ENCODE peak calls at places on chromosome 14, in five cellular contexts. O is colonic mucosa, B is heart left ventricle, H is left lung, P is pancreas. F is an unnamed sample.

GRCh38 chr14:100098171-100098570 is 32.9 kb downstream of the EVL start:
- DNase-seq in O (no peak), P (no peak), H (no peak), B (no peak), F (no peak)

GRCh38 chr14:61196034-61196433 is 85.1 kb downstream of the TMEM30B start:
- DNase-seq in P (no peak), H (no peak), O (no peak), B (no peak), F (no peak)

GRCh38 chr14:88834883-88835431 is 10.5 kb downstream of the TTC8 start:
- DNase-seq in O (no peak), P (no peak), H (no peak), B (no peak), F (no peak)

GRCh38 chr14:67491741-67492504 is 3.4 kb upstream of the TMEM229B start:
- DNase-seq in O (no peak), P (peak; percentile 73), B (peak; percentile 43), H (no peak), F (no peak)

GRCh38 chr14:63717704-63718103 is 10.2 kb downstream of the SGPP1 start:
- DNase-seq in O (no peak), P (no peak), B (no peak), H (no peak), F (no peak)

GRCh38 chr14:20469890-20470858 is 968 bp downstream of the PNP start:
- DNase-seq in O (peak; percentile 65), H (no peak), P (no peak), B (peak; percentile 49), F (peak; percentile 72)

GRCh38 chr14:83994020-83994419 is 1535.9 kb upstream of the FLRT2 start:
- DNase-seq in P (no peak), O (no peak), H (no peak), B (no peak), F (no peak)

GRCh38 chr14:63438065-63438757 is 105.0 kb downstream of the PPP2R5E start:
- DNase-seq in P (peak; percentile 50), H (no peak), B (peak; percentile 54), O (peak; percentile 56), F (peak; percentile 27)

GRCh38 chr14:91464615-91465205 is 45.4 kb downstream of the PPP4R3A start:
- DNase-seq in H (no peak), P (no peak), O (no peak), B (no peak), F (no peak)

GRCh38 chr14:35113308-35113950 is 8.4 kb downstream of the PPP2R3C start:
- DNase-seq in P (no peak), H (no peak), B (no peak), O (no peak), F (no peak)

GRCh38 chr14:42095155-42095554 is 488.5 kb downstream of the LRFN5 start:
- DNase-seq in O (no peak), H (peak; percentile 51), B (no peak), P (no peak), F (no peak)

GRCh38 chr14:34463598-34463961 is 1.5 kb upstream of the SPTSSA start:
- DNase-seq in H (no peak), P (no peak), O (no peak), B (no peak), F (no peak)

GRCh38 chr14:98234208-98234607 is 1037.8 kb downstream of the BCL11B start:
- DNase-seq in B (no peak), H (no peak), O (no peak), P (no peak), F (no peak)

GRCh38 chr14:55451398-55451797 is 11.0 kb upstream of the TBPL2 start:
- DNase-seq in H (no peak), B (no peak), P (no peak), O (no peak), F (no peak)

GRCh38 chr14:35342160-35343010 is 50.2 kb downstream of the PSMA6 start:
- DNase-seq in B (peak; percentile 82), H (no peak), O (peak; percentile 51), P (peak; percentile 61), F (no peak)

GRCh38 chr14:88683119-88683518 is 109.6 kb downstream of the EML5 start:
- DNase-seq in H (no peak), P (no peak), B (no peak), O (no peak), F (no peak)

GRCh38 chr14:22541721-22542120 is 47.3 kb downstream of the DAD1 start:
- DNase-seq in P (no peak), B (no peak), O (no peak), H (no peak), F (no peak)

GRCh38 chr14:41609704-41610183 is 3.1 kb downstream of the LRFN5 start:
- DNase-seq in B (peak; percentile 33), O (peak; percentile 21), P (peak; percentile 24), H (peak; percentile 79), F (no peak)

GRCh38 chr14:36059531-36059930 is 117.0 kb downstream of the PTCSC3 start:
- DNase-seq in P (no peak), B (no peak), O (no peak), H (no peak), F (no peak)

GRCh38 chr14:32986791-32987545 is 48.3 kb downstream of the NPAS3 start:
- DNase-seq in P (no peak), H (no peak), O (no peak), B (no peak), F (no peak)

GRCh38 chr14:88181072-88181471 is 142.0 kb downstream of the KCNK10 start:
- DNase-seq in H (no peak), P (no peak), B (no peak), O (no peak), F (no peak)

GRCh38 chr14:47539065-47539464 is 136.3 kb downstream of the MDGA2 start:
- DNase-seq in H (no peak), B (no peak), P (no peak), O (no peak), F (no peak)

GRCh38 chr14:64948612-64949210 is 6.2 kb upstream of the GPX2 start:
- DNase-seq in H (no peak), O (no peak), P (no peak), B (no peak), F (no peak)

GRCh38 chr14:30921305-30921704 is 46.9 kb downstream of the COCH start:
- DNase-seq in H (no peak), B (no peak), O (no peak), P (no peak), F (no peak)

GRCh38 chr14:26163761-26164160 is 434.1 kb downstream of the NOVA1 start:
- DNase-seq in B (no peak), H (peak; percentile 14), O (no peak), P (no peak), F (peak; percentile 6)

GRCh38 chr14:54182419-54183040 is 214.3 kb upstream of the CDKN3 start:
- DNase-seq in P (no peak), B (no peak), H (no peak), O (no peak), F (no peak)
- H3K27me3 ChIP-seq in P (no peaks in the 10 kb centered on the region), B (peaks cover 3% of the 10 kb centered on the region), H (no peaks in the 10 kb centered on the region), O (no peaks in the 10 kb centered on the region), F (no peaks in the 10 kb centered on the region)

GRCh38 chr14:101790232-101790631 is 28.7 kb downstream of the PPP2R5C start:
- DNase-seq in B (no peak), O (no peak), P (no peak), H (no peak), F (no peak)
- H3K27me3 ChIP-seq in B (no peaks in the 10 kb centered on the region), O (no peaks in the 10 kb centered on the region), P (no peaks in the 10 kb centered on the region), H (no peaks in the 10 kb centered on the region), F (no peaks in the 10 kb centered on the region)

GRCh38 chr14:68790656-68791077 is 2.2 kb downstream of the ZFP36L1 start:
- DNase-seq in H (no peak), B (peak; percentile 13), O (peak; percentile 43), P (no peak), F (peak; percentile 36)

GRCh38 chr14:68791078-68791983 is 1.5 kb downstream of the ZFP36L1 start:
- DNase-seq in H (no peak), P (peak; percentile 55), O (peak; percentile 60), B (peak; percentile 28), F (peak; percentile 36)

GRCh38 chr14:68792830-68793733 is at the start of gene ZFP36L1:
- DNase-seq in B (peak; percentile 96), H (peak; percentile 96), P (peak; percentile 94), O (peak; percentile 96), F (peak; percentile 95)

GRCh38 chr14:68793734-68794129 is 865 bp upstream of the ZFP36L1 start:
- DNase-seq in O (no peak), B (no peak), P (no peak), H (peak; percentile 83), F (no peak)

DNA sequence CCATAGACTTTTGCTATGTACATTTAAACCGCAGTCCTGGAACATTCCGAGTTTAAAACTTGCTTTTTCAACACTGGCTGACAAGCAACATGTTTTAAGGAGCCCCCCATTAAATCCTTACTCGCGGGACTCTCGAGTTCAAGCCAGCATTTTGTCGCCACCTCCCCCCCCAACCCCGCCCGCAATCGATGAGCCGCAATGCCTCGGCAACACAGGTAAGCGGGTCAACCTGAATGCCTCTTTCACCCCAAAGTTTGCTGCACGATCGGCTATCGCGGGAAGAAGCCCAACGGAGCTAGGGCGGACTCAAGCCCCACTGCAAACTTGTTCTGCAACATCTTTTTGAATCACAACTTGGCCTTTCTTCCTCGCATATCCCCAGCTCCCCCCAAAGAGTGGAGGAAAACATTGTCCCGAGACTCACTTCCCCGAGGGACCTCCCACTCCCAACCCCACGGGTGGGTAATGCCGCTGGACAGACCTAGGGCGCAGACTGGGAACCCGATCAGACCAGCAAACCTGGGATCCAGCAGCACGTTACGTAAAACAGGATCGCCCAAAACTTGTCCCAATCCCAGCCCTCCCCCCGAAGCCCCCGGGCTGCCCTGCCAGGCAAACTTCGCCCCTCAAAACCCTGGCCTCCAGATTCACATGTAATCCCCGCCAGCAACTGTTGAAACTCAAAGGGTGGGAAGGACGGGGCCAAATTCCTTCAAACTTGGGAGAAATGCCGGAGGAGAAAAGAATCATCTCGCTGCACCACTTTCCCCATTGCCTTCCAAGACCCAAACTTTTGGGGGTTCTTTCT is 641 bp downstream of the ZFP36L1 start:
- DNase-seq in H (no peak), B (peak; percentile 38), O (peak; percentile 56), P (peak; percentile 59), F (peak; percentile 41)
- H3K27me3 ChIP-seq in H (no peaks in the 10 kb centered on the region), B (no peaks in the 10 kb centered on the region), O (no peaks in the 10 kb centered on the region), P (no peaks in the 10 kb centered on the region), F (no peaks in the 10 kb centered on the region)

GRCh38 chr14:74426202-74426582 is at the start of gene SYNDIG1L:
- DNase-seq in B (no peak), H (no peak), P (no peak), O (no peak), F (no peak)

GRCh38 chr14:74429221-74429691 is 3.2 kb upstream of the SYNDIG1L start:
- DNase-seq in H (no peak), P (no peak), O (no peak), B (no peak), F (no peak)

GRCh38 chr14:74427651-74428050 is 1.6 kb upstream of the SYNDIG1L start:
- DNase-seq in H (no peak), B (no peak), P (no peak), O (no peak), F (no peak)

GRCh38 chr14:74424606-74425005 is 1.4 kb downstream of the SYNDIG1L start:
- DNase-seq in P (no peak), O (no peak), B (no peak), H (no peak), F (no peak)

DNA sequence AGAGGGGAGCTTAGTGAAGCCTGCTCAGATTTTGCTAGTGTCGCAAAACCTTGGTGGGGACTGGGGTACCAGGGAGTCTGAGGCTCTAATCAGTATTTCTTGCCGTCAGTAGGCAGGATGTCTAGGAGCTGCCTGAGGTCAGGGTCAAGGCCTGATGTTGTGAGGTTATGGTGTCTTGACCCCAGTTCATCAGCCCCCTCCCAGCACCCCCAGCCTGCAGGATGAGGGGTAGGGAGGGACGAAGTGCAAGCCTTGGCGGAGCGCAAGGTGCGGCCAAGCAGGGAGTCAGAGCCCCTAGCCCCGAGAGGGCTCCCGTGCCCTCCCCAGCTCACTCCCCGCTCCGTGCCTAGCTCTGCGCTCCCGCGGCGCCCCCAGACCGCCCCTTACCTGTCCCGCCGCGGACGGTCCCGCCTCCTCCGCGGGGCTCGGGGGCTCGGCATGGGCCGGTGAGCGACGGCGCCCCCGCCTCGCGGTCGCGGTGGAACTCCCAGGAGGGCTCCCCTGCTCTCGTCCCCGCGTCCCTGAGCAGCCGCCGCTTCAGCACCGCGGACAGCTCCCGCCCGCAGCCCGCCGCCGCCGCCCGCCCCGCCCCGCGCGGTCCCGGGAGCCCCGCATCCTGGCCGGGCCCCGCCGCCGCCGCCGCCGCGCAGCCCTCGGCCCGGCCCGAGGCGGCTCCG is 347 bp downstream of the SYNDIG1L start:
- DNase-seq in P (peak; percentile 53), B (peak; percentile 33), O (peak; percentile 25), H (peak; percentile 84), F (no peak)
- H3K27me3 ChIP-seq in P (peaks cover 2% of the 10 kb centered on the region), B (peaks cover 13% of the 10 kb centered on the region), O (peaks cover 3% of the 10 kb centered on the region), H (no peaks in the 10 kb centered on the region), F (no peaks in the 10 kb centered on the region)